ENCODE peak calls at places on chromosomes 16 and 17, in four cellular contexts. R is stomach, O is SK-N-SH, A is K562. H is an unnamed sample. For H3K4me1, the result is how much of the 10 kb centered on the place peaks cover.

GRCh38 chr17:4310349-4311060 is 46.7 kb upstream of the ANKFY1 start:
- DNase-seq in R (peak), O (no peak), A (no peak), H (no peak)

GRCh38 chr16:87238371-87238715 is 78.8 kb downstream of the C16orf95 start:
- DNase-seq in R (no peak), O (no peak), A (no peak), H (no peak)

GRCh38 chr16:20385844-20386832 is 18.4 kb downstream of the PDILT start:
- DNase-seq in R (peak), O (peak), A (peak), H (no peak)

GRCh38 chr17:37576281-37576680 is 32.9 kb downstream of the SYNRG start:
- DNase-seq in R (no peak), O (no peak), A (no peak), H (no peak)

GRCh38 chr17:30332057-30332542 is 1.8 kb downstream of the TMIGD1 start:
- DNase-seq in R (no peak), O (no peak), A (no peak), H (no peak)

GRCh38 chr17:79073706-79074088 is 927 bp upstream of the ENGASE start:
- DNase-seq in R (no peak), O (no peak), A (no peak), H (no peak)

GRCh38 chr16:85285681-85286065 is 173.4 kb upstream of the CIBAR2 start:
- DNase-seq in R (no peak), O (no peak), A (no peak), H (no peak)

GRCh38 chr17:79730769-79731483 is at the start of gene ENPP7:
- DNase-seq in R (no peak), O (no peak), A (no peak), H (no peak)

GRCh38 chr16:17424771-17425170 is 46.0 kb downstream of the XYLT1 start:
- DNase-seq in R (no peak), O (no peak), A (no peak), H (no peak)

GRCh38 chr16:24309222-24309905 is 53.2 kb downstream of the CACNG3 start:
- DNase-seq in R (peak), O (no peak), A (peak), H (no peak)

GRCh38 chr17:17538417-17539391 is 42.5 kb upstream of the RASD1 start:
- DNase-seq in R (peak), O (no peak), A (peak), H (no peak)

GRCh38 chr17:81898029-81898866 is 3.8 kb upstream of the NPB start:
- DNase-seq in R (no peak), O (no peak), A (no peak), H (no peak)

GRCh38 chr16:70301121-70301520 is 2.1 kb downstream of the DDX19B start:
- DNase-seq in R (no peak), O (no peak), A (no peak), H (no peak)

GRCh38 chr16:48409839-48410610 is 24.8 kb upstream of the SIAH1 start:
- DNase-seq in R (peak), O (no peak), A (peak), H (no peak)

GRCh38 chr17:3916825-3917224 is 560 bp upstream of the P2RX1 start:
- DNase-seq in R (no peak), O (no peak), A (no peak), H (no peak)

GRCh38 chr16:17590711-17591654 is 120.2 kb upstream of the XYLT1 start:
- DNase-seq in R (no peak), O (no peak), A (no peak), H (no peak)

GRCh38 chr17:80036715-80037477 is 454 bp downstream of the CCDC40 start:
- DNase-seq in R (no peak), O (peak), A (peak), H (no peak)

GRCh38 chr17:38434178-38434665 is 6.0 kb downstream of the ARHGAP23 start:
- DNase-seq in R (no peak), O (no peak), A (no peak), H (no peak)

DNA sequence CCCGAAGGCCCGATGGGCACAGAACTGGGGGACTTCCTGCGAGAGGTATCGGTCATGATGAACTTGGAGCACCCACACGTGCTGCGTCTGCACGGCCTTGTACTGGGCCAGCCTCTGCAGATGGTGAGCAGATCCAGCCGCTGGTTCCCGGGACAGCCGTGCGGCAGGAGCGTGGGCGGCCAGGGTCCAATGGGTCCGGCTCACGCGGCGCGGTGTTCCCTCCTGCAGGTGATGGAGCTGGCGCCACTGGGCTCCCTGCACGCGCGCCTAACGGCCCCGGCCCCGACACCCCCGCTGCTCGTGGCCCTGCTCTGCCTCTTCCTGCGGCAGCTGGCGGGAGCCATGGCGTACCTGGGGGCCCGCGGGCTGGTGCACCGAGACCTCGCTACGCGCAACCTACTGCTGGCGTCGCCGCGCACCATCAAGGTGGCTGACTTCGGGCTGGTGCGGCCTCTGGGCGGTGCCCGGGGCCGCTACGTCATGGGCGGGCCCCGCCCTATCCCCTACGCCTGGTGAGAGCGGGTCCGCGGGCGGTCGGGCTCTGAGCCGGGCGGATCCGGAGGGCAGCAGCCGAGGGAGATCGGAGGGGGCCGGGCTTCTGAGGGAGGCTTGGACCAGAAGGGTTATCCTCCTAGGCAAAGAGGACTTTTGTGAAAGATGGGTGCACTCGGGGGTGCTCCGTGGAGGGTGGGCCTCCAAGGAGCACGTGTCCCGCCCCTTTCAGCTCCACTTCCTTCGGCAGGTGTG is 3.0 kb downstream of the TNK1 start:
- DNase-seq in R (peak), O (peak), A (no peak), H (peak)
- H3K4me3 ChIP-seq in R (peak), O (peak), A (no peak), H (peak)

GRCh38 chr17:14460502-14460901 is 159.6 kb downstream of the HS3ST3B1 start:
- DNase-seq in R (no peak), O (no peak), A (no peak), H (no peak)
- H3K4me1 ChIP-seq in R (under half), O (under half), A (under half), H (under half)

DNA sequence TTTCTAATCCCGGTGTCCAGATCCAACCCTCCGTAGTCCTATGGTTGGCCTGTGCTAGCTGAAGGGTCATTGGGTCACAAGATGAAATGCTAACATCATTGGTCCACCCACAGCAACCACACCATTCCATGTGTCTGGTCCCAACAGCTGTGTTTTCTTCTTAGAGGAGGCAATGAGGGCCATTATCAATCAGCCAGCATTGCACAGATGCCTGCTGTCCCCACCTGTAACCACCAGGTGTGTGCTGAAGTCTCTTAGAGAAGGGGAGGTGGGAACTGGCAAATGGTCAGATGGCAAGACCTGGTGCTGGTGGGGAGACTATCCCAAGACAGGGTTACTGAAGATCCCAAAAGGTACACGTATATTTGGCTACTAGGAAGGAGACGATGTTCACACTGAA is 37.4 kb downstream of the HIC1 start:
- DNase-seq in R (no peak), O (no peak), A (no peak), H (no peak)
- TF ChIP-seq POLR2AphosphoS5 in R (no peak), O (no peak), A (no peak), H (no peak)

DNA sequence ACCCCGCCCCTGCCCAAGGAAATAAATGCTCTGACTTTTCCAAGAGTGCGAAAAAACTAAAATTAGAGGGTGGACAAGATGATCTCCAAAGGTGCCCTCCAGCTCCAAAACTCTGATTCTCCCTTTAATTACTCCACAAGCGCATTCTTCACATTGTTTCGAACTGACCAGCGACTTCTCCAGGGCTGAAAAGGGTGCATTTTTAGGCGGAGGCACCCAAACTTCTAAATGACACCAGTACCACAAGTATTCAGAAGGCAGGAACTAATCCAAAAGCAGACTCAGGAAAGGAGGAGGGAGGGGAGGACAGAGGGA is 750 bp downstream of the ZFHX3 start:
- DNase-seq in R (no peak), O (no peak), A (no peak), H (no peak)
- H3K4me3 ChIP-seq in R (peak), O (peak), A (no peak), H (peak)

H was measured in vagina.